ENCODE peak calls at places on chromosomes 7 and 10, in five cellular contexts. E is cardiac muscle cell, J is hepatocyte, N is heart right ventricle, H is H1. X is an unnamed sample.

GRCh38 chr10:60271319-60272040 is 118.2 kb downstream of the ANK3 start:
- DNase-seq in H (no peak), N (no peak), E (no peak), J (no peak), X (no peak)

GRCh38 chr7:47330026-47330425 is 251.9 kb downstream of the TNS3 start:
- DNase-seq in J (no peak), H (no peak), E (no peak), N (no peak), X (no peak)

GRCh38 chr7:71144963-71145362 is 13.0 kb downstream of the GALNT17 start:
- DNase-seq in N (no peak), H (no peak), J (peak), E (no peak), X (no peak)

GRCh38 chr10:3666525-3667302 is 118.3 kb downstream of the KLF6 start:
- DNase-seq in N (no peak), E (no peak), H (no peak), J (no peak), X (peak)

GRCh38 chr7:67484244-67484751 is 487.7 kb downstream of the TYW1 start:
- DNase-seq in N (peak), H (peak), E (peak), J (peak), X (peak)

GRCh38 chr7:122306320-122307227 is 2.0 kb upstream of the FEZF1 start:
- DNase-seq in J (no peak), H (no peak), E (no peak), N (no peak), X (no peak)

GRCh38 chr7:17524746-17525145 is 226.3 kb downstream of the AHR start:
- DNase-seq in H (no peak), N (no peak), J (no peak), E (peak), X (no peak)

GRCh38 chr7:152851881-152852417 is 92.4 kb downstream of the ACTR3B start:
- DNase-seq in E (no peak), J (no peak), H (no peak), N (no peak), X (no peak)

GRCh38 chr10:78819361-78820006 is 249.3 kb upstream of the ZMIZ1 start:
- DNase-seq in J (no peak), H (no peak), N (no peak), E (no peak), X (no peak)

GRCh38 chr10:30701471-30702173 is 72.1 kb upstream of the LYZL2 start:
- DNase-seq in H (no peak), N (no peak), J (no peak), E (peak), X (peak)

GRCh38 chr10:79982486-79982800 is 33.5 kb upstream of the SFTPD start:
- DNase-seq in E (no peak), H (no peak), N (no peak), J (no peak), X (no peak)

GRCh38 chr10:84114088-84114667 is 25.1 kb upstream of the GHITM start:
- DNase-seq in H (no peak), E (peak), J (no peak), N (no peak), X (no peak)

GRCh38 chr7:71389976-71390375 is 258.0 kb downstream of the GALNT17 start:
- DNase-seq in E (no peak), J (no peak), H (no peak), N (no peak), X (no peak)

DNA sequence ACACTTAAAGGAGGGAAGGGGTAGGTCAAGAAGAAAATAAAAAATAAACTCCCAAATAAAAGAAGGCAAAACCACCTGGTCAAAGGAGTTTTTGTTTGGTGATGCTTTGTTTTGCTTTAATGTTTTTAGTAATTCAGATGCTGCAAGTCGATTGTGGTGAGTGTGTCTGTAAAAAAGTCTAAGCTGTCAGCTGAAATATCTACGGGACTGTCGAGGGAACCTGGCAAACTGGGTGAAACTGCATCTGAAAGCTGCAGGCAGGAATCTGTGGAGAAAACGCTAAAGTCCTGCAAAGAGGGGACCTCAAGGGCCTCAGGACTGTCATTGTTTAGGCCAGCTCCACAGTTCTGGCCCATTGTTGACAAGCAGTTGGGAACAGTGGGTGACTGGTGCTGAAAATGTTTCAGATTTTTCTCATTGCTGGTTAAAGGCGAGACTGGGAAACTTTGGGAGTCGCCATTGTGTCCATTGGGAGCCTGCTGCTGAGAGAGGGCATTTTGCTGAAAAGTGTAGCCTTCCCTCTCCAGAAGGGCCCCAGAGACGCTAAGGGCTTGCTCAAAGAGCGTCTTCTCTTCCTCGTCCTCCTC is 1.8 kb downstream of the HOXA2 start:
- DNase-seq in N (no peak), E (no peak), H (no peak), J (no peak), X (no peak)
- H3K4me3 ChIP-seq in N (no peak), E (no peak), H (no peak), J (no peak), X (no peak)

GRCh38 chr7:77680266-77680665 is 16.0 kb upstream of the RSBN1L start:
- DNase-seq in E (no peak), H (no peak), J (no peak), N (no peak), X (no peak)
- H3K27ac ChIP-seq in E (no peak), H (no peak), J (peak), N (no peak), X (no peak)

GRCh38 chr10:101055416-101055815 is 6.4 kb upstream of the KAZALD1 start:
- DNase-seq in N (no peak), E (no peak), J (no peak), H (no peak), X (peak)

GRCh38 chr10:101060036-101060950 is 1.5 kb upstream of the KAZALD1 start:
- DNase-seq in N (peak), E (peak), J (peak), H (no peak), X (peak)

GRCh38 chr10:101053516-101053915 is 8.3 kb upstream of the KAZALD1 start:
- DNase-seq in J (no peak), E (no peak), N (no peak), H (no peak), X (no peak)

GRCh38 chr10:101054351-101054750 is 7.4 kb upstream of the KAZALD1 start:
- DNase-seq in H (no peak), N (no peak), E (no peak), J (no peak), X (no peak)

GRCh38 chr10:101056365-101057151 is 5.2 kb upstream of the KAZALD1 start:
- DNase-seq in H (no peak), E (no peak), N (no peak), J (no peak), X (peak)
- H3K4me3 ChIP-seq in H (no peak), E (no peak), N (no peak), J (no peak), X (no peak)

DNA sequence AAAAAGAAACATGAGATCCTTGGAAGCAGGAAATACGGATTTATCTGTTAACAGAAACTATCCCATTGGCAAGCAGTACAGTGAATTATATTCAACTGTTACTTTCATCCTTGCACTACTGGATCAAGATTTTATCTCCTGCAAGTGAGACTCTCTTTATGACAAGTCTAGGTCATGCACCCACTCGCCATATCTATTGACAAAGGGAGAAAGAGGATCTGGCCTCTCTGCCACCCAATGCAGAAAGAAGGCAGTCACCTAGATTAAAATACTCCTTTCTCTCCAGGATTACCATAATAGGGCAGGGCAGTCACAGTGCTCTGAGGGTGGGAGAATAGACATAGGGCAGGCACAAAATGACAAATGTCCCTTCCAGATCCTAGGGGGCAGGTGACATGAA is 41.3 kb downstream of the CSTF2T start:
- DNase-seq in H (no peak), N (no peak), E (no peak), J (no peak), X (no peak)
- H3K27ac ChIP-seq in H (no peak), N (no peak), E (peak), J (no peak), X (no peak)

DNA sequence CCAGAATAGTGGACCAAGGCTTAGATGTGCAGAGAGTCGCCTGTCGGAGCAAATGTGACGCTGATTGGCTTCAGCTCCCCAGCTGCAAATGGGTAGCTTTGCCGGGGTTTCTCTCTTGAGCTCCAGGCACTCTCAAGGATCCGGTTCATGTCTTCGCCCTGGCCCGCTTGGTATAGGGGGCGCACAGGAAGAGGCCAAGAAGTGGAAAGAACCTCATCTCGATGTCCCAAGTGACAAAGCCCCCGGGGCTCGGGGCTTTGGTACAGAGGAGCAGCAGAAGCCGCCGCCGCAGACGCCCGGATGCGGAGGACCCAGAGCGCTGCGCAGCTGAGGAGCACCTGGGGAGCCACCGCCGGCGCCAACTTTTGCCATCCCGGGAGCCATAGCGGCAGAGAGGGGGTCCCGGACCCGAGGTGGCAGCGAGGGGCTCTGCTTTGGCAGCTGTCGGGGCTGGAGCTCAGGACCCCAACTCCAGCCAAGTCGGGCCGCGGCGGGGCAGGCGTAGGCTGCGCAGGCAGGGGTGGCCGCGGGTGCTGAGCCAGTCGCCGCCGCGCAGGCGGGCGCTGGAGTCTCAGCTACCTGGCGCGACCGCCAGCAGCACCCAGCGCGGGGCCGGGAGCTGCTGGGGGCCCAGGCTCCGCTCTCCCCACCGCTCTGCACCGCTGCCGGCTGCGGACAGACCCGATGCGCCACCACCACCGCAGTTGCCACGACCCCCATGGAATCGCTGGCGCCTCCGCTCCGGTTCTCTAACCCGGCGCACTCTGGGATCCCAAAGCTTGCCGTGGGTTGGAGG is 466.5 kb downstream of the XPNPEP1 start:
- DNase-seq in H (no peak), N (peak), J (peak), E (peak), X (no peak)
- H3K4me3 ChIP-seq in H (peak), N (no peak), J (peak), E (no peak), X (no peak)

GRCh38 chr7:44122529-44122928 is 819 bp downstream of the POLD2 start:
- DNase-seq in J (no peak), E (no peak), N (no peak), H (no peak), X (no peak)

GRCh38 chr7:44121761-44122420 is 1.5 kb downstream of the POLD2 start:
- DNase-seq in E (no peak), J (no peak), H (no peak), N (no peak), X (no peak)

GRCh38 chr7:44124822-44125202 is 1.5 kb upstream of the POLD2 start:
- DNase-seq in H (no peak), E (no peak), J (no peak), N (no peak), X (no peak)

GRCh38 chr7:44120395-44120794 is 3.0 kb downstream of the POLD2 start:
- DNase-seq in E (no peak), J (no peak), H (no peak), N (no peak), X (no peak)

GRCh38 chr7:44123190-44124003 is at the start of gene POLD2:
- DNase-seq in E (peak), N (peak), J (peak), H (peak), X (peak)
- H3K27ac ChIP-seq in E (peak), N (peak), J (peak), H (peak), X (peak)

GRCh38 chr7:142053988-142054387 is 57.5 kb upstream of the MGAM2 start:
- DNase-seq in E (peak), N (no peak), J (no peak), H (no peak), X (no peak)
- H3K4me3 ChIP-seq in E (no peak), N (no peak), J (no peak), H (no peak), X (no peak)